ENCODE peak calls at places on chromosomes 3 and 15, in four cellular contexts. One of them, this sample, is unnamed.

GRCh38 chr3:32399030-32399620 is 7.5 kb downstream of the CMTM7 start:
- DNase-seq in GM12878: no peak
- DNase-seq in SK-N-SH: peak; percentile 52
- DNase-seq in HepG2: peak; percentile 62
- DNase-seq in this sample: peak; percentile 59

GRCh38 chr3:107450254-107450653 is 72.5 kb upstream of the BBX start:
- DNase-seq in SK-N-SH: no peak
- DNase-seq in HepG2: no peak
- DNase-seq in GM12878: no peak
- DNase-seq in this sample: no peak

GRCh38 chr3:172321035-172321434 is 127.2 kb downstream of the GHSR start:
- DNase-seq in GM12878: peak; percentile 20
- DNase-seq in HepG2: peak; percentile 18
- DNase-seq in SK-N-SH: no peak
- DNase-seq in this sample: no peak

GRCh38 chr3:40516201-40516600 is 8.6 kb upstream of the ZNF621 start:
- DNase-seq in GM12878: no peak
- DNase-seq in HepG2: no peak
- DNase-seq in SK-N-SH: no peak
- DNase-seq in this sample: no peak

GRCh38 chr3:49803464-49804140 is 541 bp downstream of the INKA1 start:
- DNase-seq in HepG2: no peak
- DNase-seq in GM12878: no peak
- DNase-seq in SK-N-SH: peak; percentile 84
- DNase-seq in this sample: no peak

GRCh38 chr3:122944671-122945151 is 82.9 kb downstream of the SEMA5B start:
- DNase-seq in SK-N-SH: no peak
- DNase-seq in HepG2: no peak
- DNase-seq in GM12878: no peak
- DNase-seq in this sample: no peak

GRCh38 chr3:4290272-4290893 is 12.8 kb upstream of the SETMAR start:
- DNase-seq in HepG2: peak; percentile 10
- DNase-seq in SK-N-SH: peak; percentile 32
- DNase-seq in GM12878: no peak
- DNase-seq in this sample: peak; percentile 16

GRCh38 chr3:70816346-70816745 is 503.9 kb upstream of the MDFIC2 start:
- DNase-seq in SK-N-SH: no peak
- DNase-seq in GM12878: no peak
- DNase-seq in HepG2: no peak
- DNase-seq in this sample: no peak

GRCh38 chr3:10334461-10334860 is 13.5 kb upstream of the SEC13 start:
- DNase-seq in SK-N-SH: no peak
- DNase-seq in HepG2: no peak
- DNase-seq in GM12878: no peak
- DNase-seq in this sample: peak; percentile 40

GRCh38 chr15:64809649-64810498 is 15.6 kb downstream of the PIF1 start:
- DNase-seq in GM12878: no peak
- DNase-seq in HepG2: peak; percentile 61
- DNase-seq in SK-N-SH: peak; percentile 91
- DNase-seq in this sample: peak; percentile 78

GRCh38 chr3:100615684-100616083 is 6.3 kb downstream of the ADGRG7 start:
- DNase-seq in SK-N-SH: no peak
- DNase-seq in HepG2: no peak
- DNase-seq in GM12878: no peak
- DNase-seq in this sample: no peak

GRCh38 chr15:74397239-74398068 is 30.0 kb upstream of the CYP11A1 start:
- DNase-seq in HepG2: no peak
- DNase-seq in SK-N-SH: no peak
- DNase-seq in GM12878: peak; percentile 82
- DNase-seq in this sample: no peak

GRCh38 chr15:67048281-67049279 is 16.8 kb upstream of the SMAD3 start:
- DNase-seq in SK-N-SH: no peak
- DNase-seq in HepG2: peak; percentile 97
- DNase-seq in GM12878: no peak
- DNase-seq in this sample: peak; percentile 87

GRCh38 chr15:101368086-101368780 is 73.2 kb upstream of the SNRPA1 start:
- DNase-seq in SK-N-SH: no peak
- DNase-seq in HepG2: no peak
- DNase-seq in GM12878: no peak
- DNase-seq in this sample: no peak

GRCh38 chr3:160340351-160340750 is 58.7 kb downstream of the IFT80 start:
- DNase-seq in GM12878: no peak
- DNase-seq in SK-N-SH: no peak
- DNase-seq in HepG2: no peak
- DNase-seq in this sample: no peak

GRCh38 chr15:101124731-101125558 is 126.9 kb downstream of the CHSY1 start:
- DNase-seq in GM12878: peak; percentile 27
- DNase-seq in SK-N-SH: no peak
- DNase-seq in HepG2: no peak
- DNase-seq in this sample: no peak

GRCh38 chr3:159150176-159150575 is 348.3 kb downstream of the MFSD1 start:
- DNase-seq in HepG2: no peak
- DNase-seq in SK-N-SH: no peak
- DNase-seq in GM12878: no peak
- DNase-seq in this sample: no peak

GRCh38 chr3:143170676-143171075 is 51.1 kb downstream of the CHST2 start:
- DNase-seq in GM12878: no peak
- DNase-seq in SK-N-SH: no peak
- DNase-seq in HepG2: no peak
- DNase-seq in this sample: no peak

GRCh38 chr3:150720444-150720843 is 16.7 kb upstream of the ERICH6 start:
- DNase-seq in SK-N-SH: no peak
- DNase-seq in HepG2: no peak
- DNase-seq in GM12878: no peak
- DNase-seq in this sample: no peak

GRCh38 chr3:159252772-159253384 is 451.0 kb downstream of the MFSD1 start:
- DNase-seq in GM12878: peak; percentile 11
- DNase-seq in SK-N-SH: peak; percentile 36
- DNase-seq in HepG2: peak; percentile 10
- DNase-seq in this sample: peak; percentile 68

GRCh38 chr15:72827216-72827615 is 43.7 kb upstream of the ADPGK start:
- DNase-seq in GM12878: no peak
- DNase-seq in HepG2: no peak
- DNase-seq in SK-N-SH: no peak
- DNase-seq in this sample: no peak

GRCh38 chr3:50255251-50255615 is 13.7 kb upstream of the SEMA3B start:
- DNase-seq in GM12878: no peak
- DNase-seq in SK-N-SH: no peak
- DNase-seq in HepG2: no peak
- DNase-seq in this sample: no peak

GRCh38 chr3:188067932-188068331 is 86.0 kb upstream of the LPP start:
- DNase-seq in HepG2: no peak
- DNase-seq in SK-N-SH: no peak
- DNase-seq in GM12878: no peak
- DNase-seq in this sample: peak; percentile 16

GRCh38 chr3:56747150-56747549 is 54.6 kb downstream of the ARHGEF3 start:
- DNase-seq in GM12878: no peak
- DNase-seq in HepG2: no peak
- DNase-seq in SK-N-SH: peak; percentile 49
- DNase-seq in this sample: no peak

GRCh38 chr3:192481638-192482037 is 245.7 kb downstream of the FGF12 start:
- DNase-seq in SK-N-SH: no peak
- DNase-seq in GM12878: no peak
- DNase-seq in HepG2: no peak
- DNase-seq in this sample: no peak

GRCh38 chr3:167716920-167717319 is 17.8 kb downstream of the PDCD10 start:
- DNase-seq in SK-N-SH: no peak
- DNase-seq in GM12878: no peak
- DNase-seq in HepG2: peak; percentile 89
- DNase-seq in this sample: peak; percentile 2

GRCh38 chr15:77744398-77744797 is 111.7 kb upstream of the LINGO1 start:
- DNase-seq in HepG2: no peak
- DNase-seq in SK-N-SH: no peak
- DNase-seq in GM12878: no peak
- DNase-seq in this sample: no peak

GRCh38 chr3:65963787-65964707 is 74.7 kb downstream of the MAGI1 start:
- DNase-seq in GM12878: peak; percentile 40
- DNase-seq in SK-N-SH: no peak
- DNase-seq in HepG2: peak; percentile 47
- DNase-seq in this sample: peak; percentile 64
- TF ChIP-seq PBX3 in GM12878: no peak
- TF ChIP-seq PBX3 in SK-N-SH: peak; percentile 68
- TF ChIP-seq PBX3 in HepG2: no peak
- TF ChIP-seq PBX3 in this sample: no peak

GRCh38 chr15:52569244-52569585 is 385 bp upstream of the ARPP19 start:
- DNase-seq in SK-N-SH: no peak
- DNase-seq in GM12878: no peak
- DNase-seq in HepG2: no peak
- DNase-seq in this sample: no peak
- TF ChIP-seq REST in SK-N-SH: no peak
- TF ChIP-seq REST in GM12878: no peak
- TF ChIP-seq REST in HepG2: no peak
- TF ChIP-seq REST in this sample: no peak

GRCh38 chr15:50883903-50884302 is 24.6 kb upstream of the AP4E1 start:
- DNase-seq in HepG2: no peak
- DNase-seq in GM12878: peak; percentile 55
- DNase-seq in SK-N-SH: no peak
- DNase-seq in this sample: peak; percentile 52

GRCh38 chr15:50880651-50881114 is 27.8 kb upstream of the AP4E1 start:
- DNase-seq in HepG2: no peak
- DNase-seq in SK-N-SH: no peak
- DNase-seq in GM12878: peak; percentile 54
- DNase-seq in this sample: no peak

GRCh38 chr15:50880221-50880620 is 28.3 kb upstream of the AP4E1 start:
- DNase-seq in GM12878: no peak
- DNase-seq in SK-N-SH: no peak
- DNase-seq in HepG2: no peak
- DNase-seq in this sample: no peak

GRCh38 chr15:50879016-50879415 is 29.5 kb upstream of the AP4E1 start:
- DNase-seq in GM12878: no peak
- DNase-seq in HepG2: no peak
- DNase-seq in SK-N-SH: no peak
- DNase-seq in this sample: no peak

DNA sequence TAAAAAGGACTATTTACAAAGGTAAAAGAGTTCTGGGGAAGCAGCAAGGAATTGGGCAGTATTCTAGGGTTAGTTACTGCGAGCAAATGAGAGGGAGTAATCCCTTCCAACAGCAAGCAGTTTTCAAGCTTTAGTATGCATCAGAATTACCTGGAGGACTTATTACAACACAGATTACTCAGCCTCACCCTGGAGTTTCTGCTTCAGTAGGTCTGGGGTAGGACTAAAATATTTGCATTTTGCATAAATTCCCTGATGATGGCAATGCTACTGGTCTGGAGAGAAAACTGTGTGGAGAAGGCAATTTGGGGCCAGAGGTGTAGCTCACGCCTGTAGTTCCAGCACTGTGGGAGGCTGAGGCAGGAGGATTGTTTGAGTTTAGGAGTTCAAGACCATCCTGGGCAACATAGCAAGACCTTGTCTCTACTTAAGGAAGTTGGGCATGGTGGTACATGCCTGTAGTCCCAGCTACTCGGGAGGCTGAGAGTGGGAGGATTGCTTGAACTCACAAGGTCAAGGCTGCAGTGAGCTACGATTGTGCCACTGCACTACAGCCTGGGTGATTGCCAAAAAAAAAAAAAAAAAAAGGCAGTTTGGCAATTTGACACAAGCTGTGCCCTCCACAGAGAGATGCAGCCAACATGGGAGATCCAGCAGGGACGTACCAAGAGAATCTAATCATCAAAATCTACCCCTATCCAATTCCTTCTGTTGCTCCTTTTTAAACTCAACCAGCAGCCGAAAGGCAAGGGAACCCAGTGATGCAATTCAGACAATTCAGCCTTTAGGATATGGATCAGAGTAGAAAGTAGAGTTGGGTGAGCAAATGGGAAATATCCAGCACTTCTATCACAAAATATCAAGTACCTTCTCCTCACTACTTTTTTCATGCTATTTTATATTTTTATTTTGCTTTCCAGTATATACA is 27.1 kb upstream of the AP4E1 start:
- DNase-seq in SK-N-SH: no peak
- DNase-seq in GM12878: peak; percentile 56
- DNase-seq in HepG2: peak; percentile 5
- DNase-seq in this sample: no peak
- H3K27ac ChIP-seq in SK-N-SH: no peak overlapping the region
- H3K27ac ChIP-seq in GM12878: peak overlapping the region; percentile 45
- H3K27ac ChIP-seq in HepG2: no peak overlapping the region
- H3K27ac ChIP-seq in this sample: peak overlapping the region; percentile 78

GRCh38 chr3:64651286-64651685 is 36.5 kb downstream of the ADAMTS9 start:
- DNase-seq in SK-N-SH: no peak
- DNase-seq in HepG2: no peak
- DNase-seq in GM12878: no peak
- DNase-seq in this sample: no peak

GRCh38 chr3:64650710-64651109 is 37.1 kb downstream of the ADAMTS9 start:
- DNase-seq in SK-N-SH: no peak
- DNase-seq in HepG2: no peak
- DNase-seq in GM12878: no peak
- DNase-seq in this sample: no peak

GRCh38 chr3:64648927-64649906 is 38.6 kb downstream of the ADAMTS9 start:
- DNase-seq in GM12878: no peak
- DNase-seq in HepG2: no peak
- DNase-seq in SK-N-SH: peak; percentile 29
- DNase-seq in this sample: no peak

GRCh38 chr3:64651791-64652241 is 36.0 kb downstream of the ADAMTS9 start:
- DNase-seq in HepG2: no peak
- DNase-seq in GM12878: no peak
- DNase-seq in SK-N-SH: no peak
- DNase-seq in this sample: no peak

GRCh38 chr3:64650096-64650622 is 37.6 kb downstream of the ADAMTS9 start:
- DNase-seq in GM12878: no peak
- DNase-seq in SK-N-SH: no peak
- DNase-seq in HepG2: no peak
- DNase-seq in this sample: no peak
- TF ChIP-seq PBX3 in GM12878: no peak
- TF ChIP-seq PBX3 in SK-N-SH: no peak
- TF ChIP-seq PBX3 in HepG2: no peak
- TF ChIP-seq PBX3 in this sample: no peak

GRCh38 chr15:39819449-39820016 is 36.9 kb upstream of the FSIP1 start:
- DNase-seq in HepG2: no peak
- DNase-seq in GM12878: no peak
- DNase-seq in SK-N-SH: no peak
- DNase-seq in this sample: no peak
- TF ChIP-seq REST in HepG2: no peak
- TF ChIP-seq REST in GM12878: no peak
- TF ChIP-seq REST in SK-N-SH: no peak
- TF ChIP-seq REST in this sample: no peak

GRCh38 chr15:41124058-41124457 is 8.0 kb upstream of the INO80 start:
- DNase-seq in SK-N-SH: no peak
- DNase-seq in GM12878: no peak
- DNase-seq in HepG2: peak; percentile 48
- DNase-seq in this sample: no peak
- H3K27ac ChIP-seq in SK-N-SH: no peak overlapping the region
- H3K27ac ChIP-seq in GM12878: no peak overlapping the region
- H3K27ac ChIP-seq in HepG2: peak overlapping the region; percentile 40
- H3K27ac ChIP-seq in this sample: no peak overlapping the region